ENCODE peak calls at places on chromosomes 5 and 9, in ten cellular contexts. One of them, this sample, is unnamed.

GRCh38 chr9:87898151-87898550 is 15.5 kb downstream of the SPATA31E1 start:
- DNase-seq in heart right ventricle: no peak
- DNase-seq in right atrium auricular region: no peak
- DNase-seq in astrocyte: peak; percentile 59
- DNase-seq in uterus: no peak
- DNase-seq in CD8-positive, alpha-beta T cell: no peak
- DNase-seq in esophagus squamous epithelium: no peak
- DNase-seq in AG09309: peak; percentile 38
- DNase-seq in coronary artery: no peak
- DNase-seq in epithelial cell of proximal tubule: no peak
- DNase-seq in this sample: peak; percentile 44

GRCh38 chr5:113123563-113123962 is 147.0 kb downstream of the DCP2 start:
- DNase-seq in heart right ventricle: no peak
- DNase-seq in right atrium auricular region: no peak
- DNase-seq in astrocyte: no peak
- DNase-seq in uterus: no peak
- DNase-seq in CD8-positive, alpha-beta T cell: no peak
- DNase-seq in esophagus squamous epithelium: no peak
- DNase-seq in AG09309: no peak
- DNase-seq in coronary artery: no peak
- DNase-seq in epithelial cell of proximal tubule: no peak
- DNase-seq in this sample: peak; percentile 55

GRCh38 chr9:115117999-115118470 is at the start of gene TNC:
- DNase-seq in heart right ventricle: peak; percentile 66
- DNase-seq in right atrium auricular region: peak; percentile 77
- DNase-seq in astrocyte: peak; percentile 89
- DNase-seq in uterus: peak; percentile 80
- DNase-seq in CD8-positive, alpha-beta T cell: no peak
- DNase-seq in esophagus squamous epithelium: no peak
- DNase-seq in AG09309: no peak
- DNase-seq in coronary artery: no peak
- DNase-seq in epithelial cell of proximal tubule: no peak
- DNase-seq in this sample: peak; percentile 58

GRCh38 chr9:15293727-15294405 is 13.2 kb downstream of the TTC39B start:
- DNase-seq in heart right ventricle: no peak
- DNase-seq in right atrium auricular region: no peak
- DNase-seq in astrocyte: no peak
- DNase-seq in uterus: peak; percentile 28
- DNase-seq in CD8-positive, alpha-beta T cell: no peak
- DNase-seq in esophagus squamous epithelium: no peak
- DNase-seq in AG09309: no peak
- DNase-seq in coronary artery: no peak
- DNase-seq in epithelial cell of proximal tubule: no peak
- DNase-seq in this sample: peak; percentile 39

GRCh38 chr9:71984388-71985069 is 73.1 kb downstream of the C9orf85 start:
- DNase-seq in heart right ventricle: peak; percentile 64
- DNase-seq in right atrium auricular region: no peak
- DNase-seq in astrocyte: peak; percentile 68
- DNase-seq in uterus: no peak
- DNase-seq in CD8-positive, alpha-beta T cell: no peak
- DNase-seq in esophagus squamous epithelium: no peak
- DNase-seq in AG09309: peak; percentile 18
- DNase-seq in coronary artery: peak; percentile 75
- DNase-seq in epithelial cell of proximal tubule: peak; percentile 62
- DNase-seq in this sample: peak; percentile 30

GRCh38 chr5:83405662-83406061 is 65.9 kb upstream of the VCAN start:
- DNase-seq in heart right ventricle: no peak
- DNase-seq in right atrium auricular region: no peak
- DNase-seq in astrocyte: no peak
- DNase-seq in uterus: no peak
- DNase-seq in CD8-positive, alpha-beta T cell: no peak
- DNase-seq in esophagus squamous epithelium: no peak
- DNase-seq in AG09309: no peak
- DNase-seq in coronary artery: no peak
- DNase-seq in epithelial cell of proximal tubule: no peak
- DNase-seq in this sample: no peak

GRCh38 chr5:150612905-150613670 is 27.4 kb upstream of the SYNPO start:
- DNase-seq in heart right ventricle: no peak
- DNase-seq in right atrium auricular region: no peak
- DNase-seq in astrocyte: peak; percentile 49
- DNase-seq in uterus: peak; percentile 58
- DNase-seq in CD8-positive, alpha-beta T cell: no peak
- DNase-seq in esophagus squamous epithelium: no peak
- DNase-seq in AG09309: no peak
- DNase-seq in coronary artery: no peak
- DNase-seq in epithelial cell of proximal tubule: no peak
- DNase-seq in this sample: no peak

GRCh38 chr9:97188545-97188944 is 118.9 kb upstream of the CCDC180 start:
- DNase-seq in heart right ventricle: no peak
- DNase-seq in right atrium auricular region: no peak
- DNase-seq in astrocyte: no peak
- DNase-seq in uterus: no peak
- DNase-seq in CD8-positive, alpha-beta T cell: no peak
- DNase-seq in esophagus squamous epithelium: no peak
- DNase-seq in AG09309: no peak
- DNase-seq in coronary artery: no peak
- DNase-seq in epithelial cell of proximal tubule: no peak
- DNase-seq in this sample: no peak

GRCh38 chr9:134568756-134569155 is 72.8 kb upstream of the COL5A1 start:
- DNase-seq in heart right ventricle: no peak
- DNase-seq in right atrium auricular region: no peak
- DNase-seq in astrocyte: no peak
- DNase-seq in uterus: no peak
- DNase-seq in CD8-positive, alpha-beta T cell: no peak
- DNase-seq in esophagus squamous epithelium: no peak
- DNase-seq in AG09309: no peak
- DNase-seq in coronary artery: no peak
- DNase-seq in epithelial cell of proximal tubule: no peak
- DNase-seq in this sample: no peak

GRCh38 chr9:28234899-28235277 is 661.6 kb upstream of the C9orf72 start:
- DNase-seq in heart right ventricle: no peak
- DNase-seq in right atrium auricular region: no peak
- DNase-seq in astrocyte: peak; percentile 79
- DNase-seq in uterus: no peak
- DNase-seq in CD8-positive, alpha-beta T cell: no peak
- DNase-seq in esophagus squamous epithelium: no peak
- DNase-seq in AG09309: peak; percentile 4
- DNase-seq in coronary artery: no peak
- DNase-seq in epithelial cell of proximal tubule: no peak
- DNase-seq in this sample: peak; percentile 81

GRCh38 chr9:131733601-131734061 is 6.2 kb downstream of the RAPGEF1 start:
- DNase-seq in heart right ventricle: no peak
- DNase-seq in right atrium auricular region: no peak
- DNase-seq in astrocyte: peak; percentile 99
- DNase-seq in uterus: no peak
- DNase-seq in CD8-positive, alpha-beta T cell: no peak
- DNase-seq in esophagus squamous epithelium: no peak
- DNase-seq in AG09309: peak; percentile 87
- DNase-seq in coronary artery: no peak
- DNase-seq in epithelial cell of proximal tubule: peak; percentile 94
- DNase-seq in this sample: peak; percentile 92

GRCh38 chr5:172436874-172437369 is 17.4 kb downstream of the SH3PXD2B start:
- DNase-seq in heart right ventricle: no peak
- DNase-seq in right atrium auricular region: no peak
- DNase-seq in astrocyte: no peak
- DNase-seq in uterus: no peak
- DNase-seq in CD8-positive, alpha-beta T cell: no peak
- DNase-seq in esophagus squamous epithelium: no peak
- DNase-seq in AG09309: no peak
- DNase-seq in coronary artery: peak; percentile 69
- DNase-seq in epithelial cell of proximal tubule: no peak
- DNase-seq in this sample: no peak

GRCh38 chr9:35972093-35972492 is 14.1 kb upstream of the OR2S2 start:
- DNase-seq in heart right ventricle: no peak
- DNase-seq in right atrium auricular region: no peak
- DNase-seq in astrocyte: no peak
- DNase-seq in uterus: no peak
- DNase-seq in CD8-positive, alpha-beta T cell: peak; percentile 61
- DNase-seq in esophagus squamous epithelium: no peak
- DNase-seq in AG09309: no peak
- DNase-seq in coronary artery: no peak
- DNase-seq in epithelial cell of proximal tubule: no peak
- DNase-seq in this sample: no peak

GRCh38 chr5:69130241-69130640 is 36.4 kb downstream of the SLC30A5 start:
- DNase-seq in heart right ventricle: no peak
- DNase-seq in right atrium auricular region: no peak
- DNase-seq in astrocyte: no peak
- DNase-seq in uterus: no peak
- DNase-seq in CD8-positive, alpha-beta T cell: no peak
- DNase-seq in esophagus squamous epithelium: no peak
- DNase-seq in AG09309: no peak
- DNase-seq in coronary artery: no peak
- DNase-seq in epithelial cell of proximal tubule: no peak
- DNase-seq in this sample: no peak

GRCh38 chr5:75611324-75612210 is at the start of gene ANKDD1B:
- DNase-seq in heart right ventricle: peak; percentile 14
- DNase-seq in right atrium auricular region: no peak
- DNase-seq in astrocyte: peak; percentile 55
- DNase-seq in uterus: peak; percentile 31
- DNase-seq in CD8-positive, alpha-beta T cell: no peak
- DNase-seq in esophagus squamous epithelium: no peak
- DNase-seq in AG09309: no peak
- DNase-seq in coronary artery: no peak
- DNase-seq in epithelial cell of proximal tubule: no peak
- DNase-seq in this sample: peak; percentile 63

GRCh38 chr5:97951139-97951538 is 768.1 kb upstream of the RIOK2 start:
- DNase-seq in heart right ventricle: no peak
- DNase-seq in right atrium auricular region: no peak
- DNase-seq in astrocyte: no peak
- DNase-seq in uterus: no peak
- DNase-seq in CD8-positive, alpha-beta T cell: no peak
- DNase-seq in esophagus squamous epithelium: no peak
- DNase-seq in AG09309: no peak
- DNase-seq in coronary artery: no peak
- DNase-seq in epithelial cell of proximal tubule: no peak
- DNase-seq in this sample: no peak
- H3K4me3 ChIP-seq in heart right ventricle: no peak overlapping the region
- H3K4me3 ChIP-seq in right atrium auricular region: no peak overlapping the region
- H3K4me3 ChIP-seq in astrocyte: no peak overlapping the region
- H3K4me3 ChIP-seq in uterus: no peak overlapping the region
- H3K4me3 ChIP-seq in CD8-positive, alpha-beta T cell: no peak overlapping the region
- H3K4me3 ChIP-seq in esophagus squamous epithelium: no peak overlapping the region
- H3K4me3 ChIP-seq in AG09309: no peak overlapping the region
- H3K4me3 ChIP-seq in coronary artery: no peak overlapping the region
- H3K4me3 ChIP-seq in epithelial cell of proximal tubule: no peak overlapping the region
- H3K4me3 ChIP-seq in this sample: no peak overlapping the region

GRCh38 chr9:107227696-107228258 is 55.3 kb upstream of the RAD23B start:
- DNase-seq in heart right ventricle: no peak
- DNase-seq in right atrium auricular region: no peak
- DNase-seq in astrocyte: no peak
- DNase-seq in uterus: no peak
- DNase-seq in CD8-positive, alpha-beta T cell: no peak
- DNase-seq in esophagus squamous epithelium: no peak
- DNase-seq in AG09309: no peak
- DNase-seq in coronary artery: no peak
- DNase-seq in epithelial cell of proximal tubule: no peak
- DNase-seq in this sample: peak; percentile 34
- TF ChIP-seq CTCF in heart right ventricle: no peak
- TF ChIP-seq CTCF in right atrium auricular region: no peak
- TF ChIP-seq CTCF in astrocyte: no peak
- TF ChIP-seq CTCF in uterus: no peak
- TF ChIP-seq CTCF in CD8-positive, alpha-beta T cell: no peak
- TF ChIP-seq CTCF in esophagus squamous epithelium: no peak
- TF ChIP-seq CTCF in AG09309: no peak
- TF ChIP-seq CTCF in coronary artery: no peak
- TF ChIP-seq CTCF in epithelial cell of proximal tubule: no peak
- TF ChIP-seq CTCF in this sample: no peak

GRCh38 chr9:98807811-98808195 is 333 bp downstream of the GALNT12 start:
- DNase-seq in heart right ventricle: no peak
- DNase-seq in right atrium auricular region: no peak
- DNase-seq in astrocyte: no peak
- DNase-seq in uterus: no peak
- DNase-seq in CD8-positive, alpha-beta T cell: no peak
- DNase-seq in esophagus squamous epithelium: no peak
- DNase-seq in AG09309: no peak
- DNase-seq in coronary artery: no peak
- DNase-seq in epithelial cell of proximal tubule: no peak
- DNase-seq in this sample: no peak
- H3K4me3 ChIP-seq in heart right ventricle: peak overlapping the region; percentile 56
- H3K4me3 ChIP-seq in right atrium auricular region: peak overlapping the region; percentile 55
- H3K4me3 ChIP-seq in astrocyte: peak overlapping the region; percentile 55
- H3K4me3 ChIP-seq in uterus: peak overlapping the region; percentile 34
- H3K4me3 ChIP-seq in CD8-positive, alpha-beta T cell: peak overlapping the region; percentile 66
- H3K4me3 ChIP-seq in esophagus squamous epithelium: peak overlapping the region; percentile 59
- H3K4me3 ChIP-seq in AG09309: peak overlapping the region; percentile 43
- H3K4me3 ChIP-seq in coronary artery: peak overlapping the region; percentile 79
- H3K4me3 ChIP-seq in epithelial cell of proximal tubule: peak overlapping the region; percentile 71
- H3K4me3 ChIP-seq in this sample: peak overlapping the region; percentile 63

DNA sequence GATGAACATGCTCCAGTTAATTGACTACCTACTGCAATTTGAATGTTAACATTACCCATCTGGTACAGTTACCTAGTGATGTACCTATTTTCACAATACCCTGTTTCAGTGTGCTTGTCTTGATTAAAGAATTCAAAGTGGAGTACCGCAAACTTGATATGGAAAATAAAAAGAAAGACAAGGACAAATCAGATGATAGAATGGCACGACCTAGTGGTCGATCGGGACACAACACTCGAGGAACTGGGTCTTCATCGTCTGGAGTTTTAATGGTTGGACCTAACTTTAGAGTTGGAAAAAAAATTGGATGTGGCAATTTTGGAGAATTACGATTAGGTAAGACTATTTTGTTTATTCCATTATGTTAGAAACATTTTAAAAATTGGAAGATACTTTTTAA is 33.5 kb downstream of the CSNK1G3 start:
- DNase-seq in heart right ventricle: no peak
- DNase-seq in right atrium auricular region: no peak
- DNase-seq in astrocyte: no peak
- DNase-seq in uterus: no peak
- DNase-seq in CD8-positive, alpha-beta T cell: no peak
- DNase-seq in esophagus squamous epithelium: no peak
- DNase-seq in AG09309: no peak
- DNase-seq in coronary artery: no peak
- DNase-seq in epithelial cell of proximal tubule: no peak
- DNase-seq in this sample: peak; percentile 30
- TF ChIP-seq CTCF in heart right ventricle: peak; percentile 45
- TF ChIP-seq CTCF in right atrium auricular region: peak; percentile 39
- TF ChIP-seq CTCF in astrocyte: peak; percentile 49
- TF ChIP-seq CTCF in uterus: no peak
- TF ChIP-seq CTCF in CD8-positive, alpha-beta T cell: peak; percentile 54
- TF ChIP-seq CTCF in esophagus squamous epithelium: peak; percentile 13
- TF ChIP-seq CTCF in AG09309: no peak
- TF ChIP-seq CTCF in coronary artery: no peak
- TF ChIP-seq CTCF in epithelial cell of proximal tubule: peak; percentile 64
- TF ChIP-seq CTCF in this sample: peak; percentile 54

GRCh38 chr9:9061599-9061998 is 1262.0 kb upstream of the DMAC1 start:
- DNase-seq in heart right ventricle: no peak
- DNase-seq in right atrium auricular region: no peak
- DNase-seq in astrocyte: no peak
- DNase-seq in uterus: no peak
- DNase-seq in CD8-positive, alpha-beta T cell: no peak
- DNase-seq in esophagus squamous epithelium: no peak
- DNase-seq in AG09309: no peak
- DNase-seq in coronary artery: no peak
- DNase-seq in epithelial cell of proximal tubule: no peak
- DNase-seq in this sample: no peak
- H3K4me3 ChIP-seq in heart right ventricle: no peak overlapping the region
- H3K4me3 ChIP-seq in right atrium auricular region: no peak overlapping the region
- H3K4me3 ChIP-seq in astrocyte: no peak overlapping the region
- H3K4me3 ChIP-seq in uterus: no peak overlapping the region
- H3K4me3 ChIP-seq in CD8-positive, alpha-beta T cell: no peak overlapping the region
- H3K4me3 ChIP-seq in esophagus squamous epithelium: no peak overlapping the region
- H3K4me3 ChIP-seq in AG09309: no peak overlapping the region
- H3K4me3 ChIP-seq in coronary artery: no peak overlapping the region
- H3K4me3 ChIP-seq in epithelial cell of proximal tubule: no peak overlapping the region
- H3K4me3 ChIP-seq in this sample: no peak overlapping the region

This sample was measured in choroid plexus epithelial cell.